ENCODE peak calls at places on chromosome 12, in eight cellular contexts. L is HCEC 1CT, B is RWPE1, R is LNCaP clone FGC, X is HS-5, O is glutamatergic neuron, Z is mesothelial cell of epicardium, A is HT1080. D is an unnamed sample.

GRCh38 chr12:99914206-99914605 is 70.5 kb downstream of the ANKS1B start:
- DNase-seq in X (no peak), O (no peak), R (no peak), B (no peak), A (no peak), Z (no peak), L (no peak), D (peak; percentile 2)

GRCh38 chr12:3119745-3120660 is 42.8 kb downstream of the TSPAN9 start:
- DNase-seq in L (no peak), X (no peak), Z (no peak), A (no peak), B (peak; percentile 39), R (no peak), O (no peak), D (no peak)

GRCh38 chr12:42023733-42024494 is 120.8 kb downstream of the GXYLT1 start:
- DNase-seq in R (no peak), B (peak; percentile 66), Z (peak; percentile 93), X (peak; percentile 20), O (peak; percentile 88), L (peak; percentile 34), A (peak; percentile 55), D (peak; percentile 81)

GRCh38 chr12:1811281-1811947 is 9.0 kb upstream of the LRTM2 start:
- DNase-seq in R (no peak), O (no peak), Z (no peak), X (no peak), A (peak; percentile 93), L (no peak), B (no peak), D (no peak)

GRCh38 chr12:1644113-1644512 is 15.1 kb downstream of the WNT5B start:
- DNase-seq in L (no peak), A (no peak), X (no peak), R (no peak), B (no peak), Z (no peak), O (no peak), D (no peak)

GRCh38 chr12:18895946-18896345 is 158.0 kb downstream of the CAPZA3 start:
- DNase-seq in Z (no peak), O (peak; percentile 98), L (no peak), A (no peak), R (no peak), X (no peak), B (no peak), D (peak; percentile 90)

GRCh38 chr12:110577717-110578521 is 5.2 kb downstream of the PPTC7 start:
- DNase-seq in O (no peak), R (no peak), Z (no peak), L (peak; percentile 92), X (no peak), B (peak; percentile 85), A (peak; percentile 91), D (no peak)

GRCh38 chr12:42584539-42585174 is 4.9 kb downstream of the PRICKLE1 start:
- DNase-seq in A (no peak), X (no peak), L (no peak), B (no peak), O (no peak), Z (no peak), R (no peak), D (no peak)

GRCh38 chr12:76563061-76563460 is 3.5 kb upstream of the OSBPL8 start:
- DNase-seq in O (no peak), L (no peak), B (no peak), Z (no peak), R (no peak), X (no peak), A (no peak), D (no peak)

GRCh38 chr12:32545413-32545970 is 133.6 kb upstream of the DNM1L start:
- DNase-seq in R (peak; percentile 22), X (no peak), Z (no peak), B (no peak), A (no peak), L (no peak), O (no peak), D (no peak)

GRCh38 chr12:88764781-88765470 is 184.7 kb upstream of the KITLG start:
- DNase-seq in L (peak; percentile 22), B (no peak), Z (no peak), R (no peak), A (no peak), O (no peak), X (peak; percentile 8), D (no peak)

GRCh38 chr12:56998981-56999380 is 7.4 kb downstream of the ZBTB39 start:
- DNase-seq in X (no peak), R (no peak), B (no peak), L (no peak), O (no peak), Z (no peak), A (no peak), D (no peak)

GRCh38 chr12:122851820-122852219 is 16.6 kb downstream of the HIP1R start:
- DNase-seq in X (peak; percentile 70), Z (no peak), R (no peak), O (peak; percentile 6), L (peak; percentile 91), A (peak; percentile 94), B (peak; percentile 76), D (no peak)

GRCh38 chr12:45407188-45407850 is 191.4 kb downstream of the ANO6 start:
- DNase-seq in Z (no peak), X (no peak), R (peak; percentile 46), B (no peak), L (no peak), O (no peak), A (no peak), D (no peak)

GRCh38 chr12:16359512-16360491 is 12.4 kb downstream of the MGST1 start:
- DNase-seq in A (peak; percentile 42), O (peak; percentile 85), L (peak; percentile 47), R (no peak), Z (peak; percentile 55), B (peak; percentile 26), X (no peak), D (peak; percentile 78)

GRCh38 chr12:126617312-126617711 is 1552.1 kb downstream of the AACS start:
- DNase-seq in O (no peak), Z (no peak), A (peak; percentile 39), B (no peak), X (no peak), R (no peak), L (no peak), D (peak; percentile 32)

GRCh38 chr12:70002912-70003255 is 177.9 kb downstream of the MYRFL start:
- DNase-seq in O (no peak), Z (no peak), R (no peak), L (no peak), B (no peak), X (no peak), A (no peak), D (no peak)

GRCh38 chr12:32502693-32503510 is 103.5 kb downstream of the FGD4 start:
- DNase-seq in X (no peak), B (no peak), A (no peak), R (no peak), L (peak; percentile 45), O (no peak), Z (no peak), D (peak; percentile 16)

GRCh38 chr12:40898505-40898904 is 206.3 kb downstream of the CNTN1 start:
- DNase-seq in B (no peak), O (no peak), L (no peak), A (no peak), X (no peak), R (no peak), Z (no peak), D (no peak)

GRCh38 chr12:49662998-49663843 is 39.9 kb downstream of the PRPF40B start:
- DNase-seq in R (no peak), O (no peak), Z (no peak), L (peak; percentile 94), X (peak; percentile 71), A (peak; percentile 98), B (peak; percentile 70), D (peak; percentile 98)

GRCh38 chr12:16612647-16613046 is 6.7 kb upstream of the LMO3 start:
- DNase-seq in R (no peak), X (no peak), Z (no peak), B (peak; percentile 20), L (peak; percentile 73), A (peak; percentile 1), O (no peak), D (no peak)

GRCh38 chr12:62297321-62297720 is 37.1 kb downstream of the USP15 start:
- DNase-seq in A (no peak), B (no peak), O (no peak), Z (no peak), R (no peak), L (no peak), X (no peak), D (no peak)

GRCh38 chr12:9340422-9341259 is 132.4 kb upstream of the PZP start:
- DNase-seq in A (peak; percentile 69), X (peak; percentile 70), R (no peak), Z (no peak), O (no peak), L (peak; percentile 95), B (no peak), D (peak; percentile 20)

GRCh38 chr12:124700810-124701594 is 133.6 kb upstream of the NCOR2 start:
- DNase-seq in B (peak; percentile 67), Z (no peak), R (no peak), A (no peak), X (no peak), O (no peak), L (no peak), D (peak; percentile 94)

GRCh38 chr12:78793491-78793890 is 71.1 kb upstream of the SYT1 start:
- DNase-seq in O (no peak), A (no peak), Z (no peak), X (no peak), R (no peak), L (no peak), B (no peak), D (no peak)

GRCh38 chr12:52873832-52874572 is 25.2 kb upstream of the KRT78 start:
- DNase-seq in Z (peak; percentile 80), B (peak; percentile 98), A (peak; percentile 95), O (peak; percentile 43), R (no peak), X (peak; percentile 73), L (peak; percentile 84), D (no peak)

GRCh38 chr12:80701388-80701787 is 6.0 kb upstream of the MYF6 start:
- DNase-seq in Z (no peak), R (no peak), X (no peak), A (no peak), B (no peak), O (no peak), L (peak; percentile 39), D (no peak)

GRCh38 chr12:4496145-4496838 is 42.4 kb upstream of the RAD51AP1 start:
- DNase-seq in O (no peak), L (no peak), X (no peak), A (no peak), R (no peak), Z (no peak), B (no peak), D (no peak)

GRCh38 chr12:92597997-92598396 is 104.8 kb upstream of the PLEKHG7 start:
- DNase-seq in L (peak; percentile 80), B (peak; percentile 76), R (no peak), O (no peak), X (peak; percentile 80), Z (no peak), A (peak; percentile 71), D (no peak)

GRCh38 chr12:32499048-32499447 is 99.7 kb downstream of the FGD4 start:
- DNase-seq in L (no peak), B (no peak), R (no peak), O (no peak), Z (no peak), A (peak; percentile 19), X (no peak), D (no peak)

GRCh38 chr12:65632131-65632855 is 192.0 kb upstream of the HMGA2 start:
- DNase-seq in X (no peak), L (peak; percentile 67), B (no peak), O (no peak), R (no peak), A (no peak), Z (no peak), D (no peak)

GRCh38 chr12:98656289-98657101 is 11.4 kb downstream of the APAF1 start:
- DNase-seq in L (no peak), B (no peak), Z (no peak), A (no peak), R (no peak), X (no peak), O (no peak), D (no peak)

D was measured in mesendoderm.